ENCODE peak calls at places on chromosomes 12 and 14, in ten cellular contexts. One of them, this sample, is unnamed.

GRCh38 chr14:66638688-66639087 is 130.7 kb downstream of the GPHN start:
- DNase-seq in HT-29: no peak
- DNase-seq in upper lobe of right lung: no peak
- DNase-seq in GM23248: peak
- DNase-seq in cerebellar nuclear complex: no peak
- DNase-seq in activated naive CD8-positive, alpha-beta T cell treated with anti-CD3 and anti-CD28 coated beads, Interleukin-2, amount 50 U/mL, for 24 hours: no peak
- DNase-seq in Calu3: no peak
- DNase-seq in activated effector memory CD4-positive, alpha-beta T cell treated with Interleukin-2 at 50 U/mL for 16 hours: no peak
- DNase-seq in activated CD8-positive, alpha-beta memory T cell treated with anti-CD3 and anti-CD28 coated beads for 4 hours: no peak
- DNase-seq in left kidney: no peak
- DNase-seq in this sample: no peak

GRCh38 chr14:103259801-103260628 is 74.0 kb upstream of the EIF5 start:
- DNase-seq in HT-29: peak
- DNase-seq in upper lobe of right lung: no peak
- DNase-seq in GM23248: no peak
- DNase-seq in cerebellar nuclear complex: no peak
- DNase-seq in activated naive CD8-positive, alpha-beta T cell treated with anti-CD3 and anti-CD28 coated beads, Interleukin-2, amount 50 U/mL, for 24 hours: no peak
- DNase-seq in Calu3: peak
- DNase-seq in activated effector memory CD4-positive, alpha-beta T cell treated with Interleukin-2 at 50 U/mL for 16 hours: no peak
- DNase-seq in activated CD8-positive, alpha-beta memory T cell treated with anti-CD3 and anti-CD28 coated beads for 4 hours: no peak
- DNase-seq in left kidney: no peak
- DNase-seq in this sample: no peak

GRCh38 chr12:96120359-96121100 is 73.6 kb upstream of the ELK3 start:
- DNase-seq in HT-29: no peak
- DNase-seq in upper lobe of right lung: peak
- DNase-seq in GM23248: no peak
- DNase-seq in cerebellar nuclear complex: no peak
- DNase-seq in activated naive CD8-positive, alpha-beta T cell treated with anti-CD3 and anti-CD28 coated beads, Interleukin-2, amount 50 U/mL, for 24 hours: no peak
- DNase-seq in Calu3: no peak
- DNase-seq in activated effector memory CD4-positive, alpha-beta T cell treated with Interleukin-2 at 50 U/mL for 16 hours: no peak
- DNase-seq in activated CD8-positive, alpha-beta memory T cell treated with anti-CD3 and anti-CD28 coated beads for 4 hours: no peak
- DNase-seq in left kidney: peak
- DNase-seq in this sample: no peak

GRCh38 chr12:94172031-94172430 is 23.7 kb downstream of the PLXNC1 start:
- DNase-seq in HT-29: no peak
- DNase-seq in upper lobe of right lung: no peak
- DNase-seq in GM23248: peak
- DNase-seq in cerebellar nuclear complex: no peak
- DNase-seq in activated naive CD8-positive, alpha-beta T cell treated with anti-CD3 and anti-CD28 coated beads, Interleukin-2, amount 50 U/mL, for 24 hours: peak
- DNase-seq in Calu3: no peak
- DNase-seq in activated effector memory CD4-positive, alpha-beta T cell treated with Interleukin-2 at 50 U/mL for 16 hours: no peak
- DNase-seq in activated CD8-positive, alpha-beta memory T cell treated with anti-CD3 and anti-CD28 coated beads for 4 hours: no peak
- DNase-seq in left kidney: no peak
- DNase-seq in this sample: peak

GRCh38 chr14:36020120-36021029 is 156.1 kb downstream of the PTCSC3 start:
- DNase-seq in HT-29: no peak
- DNase-seq in upper lobe of right lung: no peak
- DNase-seq in GM23248: no peak
- DNase-seq in cerebellar nuclear complex: no peak
- DNase-seq in activated naive CD8-positive, alpha-beta T cell treated with anti-CD3 and anti-CD28 coated beads, Interleukin-2, amount 50 U/mL, for 24 hours: no peak
- DNase-seq in Calu3: no peak
- DNase-seq in activated effector memory CD4-positive, alpha-beta T cell treated with Interleukin-2 at 50 U/mL for 16 hours: no peak
- DNase-seq in activated CD8-positive, alpha-beta memory T cell treated with anti-CD3 and anti-CD28 coated beads for 4 hours: no peak
- DNase-seq in left kidney: no peak
- DNase-seq in this sample: no peak

GRCh38 chr12:47534695-47535094 is 171.1 kb downstream of the RPAP3 start:
- DNase-seq in HT-29: peak
- DNase-seq in upper lobe of right lung: no peak
- DNase-seq in GM23248: peak
- DNase-seq in cerebellar nuclear complex: no peak
- DNase-seq in activated naive CD8-positive, alpha-beta T cell treated with anti-CD3 and anti-CD28 coated beads, Interleukin-2, amount 50 U/mL, for 24 hours: no peak
- DNase-seq in Calu3: no peak
- DNase-seq in activated effector memory CD4-positive, alpha-beta T cell treated with Interleukin-2 at 50 U/mL for 16 hours: no peak
- DNase-seq in activated CD8-positive, alpha-beta memory T cell treated with anti-CD3 and anti-CD28 coated beads for 4 hours: no peak
- DNase-seq in left kidney: peak
- DNase-seq in this sample: no peak

GRCh38 chr12:5197127-5197526 is 153.4 kb downstream of the KCNA5 start:
- DNase-seq in HT-29: no peak
- DNase-seq in upper lobe of right lung: no peak
- DNase-seq in GM23248: peak
- DNase-seq in cerebellar nuclear complex: no peak
- DNase-seq in activated naive CD8-positive, alpha-beta T cell treated with anti-CD3 and anti-CD28 coated beads, Interleukin-2, amount 50 U/mL, for 24 hours: no peak
- DNase-seq in Calu3: no peak
- DNase-seq in activated effector memory CD4-positive, alpha-beta T cell treated with Interleukin-2 at 50 U/mL for 16 hours: no peak
- DNase-seq in activated CD8-positive, alpha-beta memory T cell treated with anti-CD3 and anti-CD28 coated beads for 4 hours: no peak
- DNase-seq in left kidney: peak
- DNase-seq in this sample: no peak

GRCh38 chr14:93160353-93160801 is 24.3 kb downstream of the MOAP1 start:
- DNase-seq in HT-29: peak
- DNase-seq in upper lobe of right lung: no peak
- DNase-seq in GM23248: peak
- DNase-seq in cerebellar nuclear complex: no peak
- DNase-seq in activated naive CD8-positive, alpha-beta T cell treated with anti-CD3 and anti-CD28 coated beads, Interleukin-2, amount 50 U/mL, for 24 hours: no peak
- DNase-seq in Calu3: peak
- DNase-seq in activated effector memory CD4-positive, alpha-beta T cell treated with Interleukin-2 at 50 U/mL for 16 hours: no peak
- DNase-seq in activated CD8-positive, alpha-beta memory T cell treated with anti-CD3 and anti-CD28 coated beads for 4 hours: no peak
- DNase-seq in left kidney: peak
- DNase-seq in this sample: no peak

GRCh38 chr14:94392510-94392935 is 4.1 kb upstream of the SERPINA1 start:
- DNase-seq in HT-29: no peak
- DNase-seq in upper lobe of right lung: peak
- DNase-seq in GM23248: peak
- DNase-seq in cerebellar nuclear complex: no peak
- DNase-seq in activated naive CD8-positive, alpha-beta T cell treated with anti-CD3 and anti-CD28 coated beads, Interleukin-2, amount 50 U/mL, for 24 hours: peak
- DNase-seq in Calu3: no peak
- DNase-seq in activated effector memory CD4-positive, alpha-beta T cell treated with Interleukin-2 at 50 U/mL for 16 hours: no peak
- DNase-seq in activated CD8-positive, alpha-beta memory T cell treated with anti-CD3 and anti-CD28 coated beads for 4 hours: no peak
- DNase-seq in left kidney: no peak
- DNase-seq in this sample: peak

GRCh38 chr14:58100735-58101368 is 51.2 kb downstream of the ARMH4 start:
- DNase-seq in HT-29: no peak
- DNase-seq in upper lobe of right lung: no peak
- DNase-seq in GM23248: peak
- DNase-seq in cerebellar nuclear complex: no peak
- DNase-seq in activated naive CD8-positive, alpha-beta T cell treated with anti-CD3 and anti-CD28 coated beads, Interleukin-2, amount 50 U/mL, for 24 hours: no peak
- DNase-seq in Calu3: no peak
- DNase-seq in activated effector memory CD4-positive, alpha-beta T cell treated with Interleukin-2 at 50 U/mL for 16 hours: no peak
- DNase-seq in activated CD8-positive, alpha-beta memory T cell treated with anti-CD3 and anti-CD28 coated beads for 4 hours: no peak
- DNase-seq in left kidney: no peak
- DNase-seq in this sample: no peak

GRCh38 chr14:69363055-69363454 is 35.0 kb downstream of the ERH start:
- DNase-seq in HT-29: no peak
- DNase-seq in upper lobe of right lung: no peak
- DNase-seq in GM23248: peak
- DNase-seq in cerebellar nuclear complex: no peak
- DNase-seq in activated naive CD8-positive, alpha-beta T cell treated with anti-CD3 and anti-CD28 coated beads, Interleukin-2, amount 50 U/mL, for 24 hours: no peak
- DNase-seq in Calu3: no peak
- DNase-seq in activated effector memory CD4-positive, alpha-beta T cell treated with Interleukin-2 at 50 U/mL for 16 hours: no peak
- DNase-seq in activated CD8-positive, alpha-beta memory T cell treated with anti-CD3 and anti-CD28 coated beads for 4 hours: no peak
- DNase-seq in left kidney: peak
- DNase-seq in this sample: no peak

GRCh38 chr14:78016532-78016931 is 153.6 kb upstream of the NRXN3 start:
- DNase-seq in HT-29: no peak
- DNase-seq in upper lobe of right lung: no peak
- DNase-seq in GM23248: no peak
- DNase-seq in cerebellar nuclear complex: no peak
- DNase-seq in activated naive CD8-positive, alpha-beta T cell treated with anti-CD3 and anti-CD28 coated beads, Interleukin-2, amount 50 U/mL, for 24 hours: no peak
- DNase-seq in Calu3: no peak
- DNase-seq in activated effector memory CD4-positive, alpha-beta T cell treated with Interleukin-2 at 50 U/mL for 16 hours: no peak
- DNase-seq in activated CD8-positive, alpha-beta memory T cell treated with anti-CD3 and anti-CD28 coated beads for 4 hours: no peak
- DNase-seq in left kidney: no peak
- DNase-seq in this sample: no peak

GRCh38 chr12:56160160-56160763 is 2.1 kb downstream of the MYL6 start:
- DNase-seq in HT-29: peak
- DNase-seq in upper lobe of right lung: no peak
- DNase-seq in GM23248: peak
- DNase-seq in cerebellar nuclear complex: no peak
- DNase-seq in activated naive CD8-positive, alpha-beta T cell treated with anti-CD3 and anti-CD28 coated beads, Interleukin-2, amount 50 U/mL, for 24 hours: peak
- DNase-seq in Calu3: no peak
- DNase-seq in activated effector memory CD4-positive, alpha-beta T cell treated with Interleukin-2 at 50 U/mL for 16 hours: peak
- DNase-seq in activated CD8-positive, alpha-beta memory T cell treated with anti-CD3 and anti-CD28 coated beads for 4 hours: no peak
- DNase-seq in left kidney: no peak
- DNase-seq in this sample: peak

GRCh38 chr12:117037296-117038022 is 61.8 kb downstream of the TESC start:
- DNase-seq in HT-29: no peak
- DNase-seq in upper lobe of right lung: peak
- DNase-seq in GM23248: no peak
- DNase-seq in cerebellar nuclear complex: no peak
- DNase-seq in activated naive CD8-positive, alpha-beta T cell treated with anti-CD3 and anti-CD28 coated beads, Interleukin-2, amount 50 U/mL, for 24 hours: no peak
- DNase-seq in Calu3: no peak
- DNase-seq in activated effector memory CD4-positive, alpha-beta T cell treated with Interleukin-2 at 50 U/mL for 16 hours: no peak
- DNase-seq in activated CD8-positive, alpha-beta memory T cell treated with anti-CD3 and anti-CD28 coated beads for 4 hours: no peak
- DNase-seq in left kidney: peak
- DNase-seq in this sample: no peak

GRCh38 chr14:60514378-60515243 is 5.7 kb downstream of the SIX6 start:
- DNase-seq in HT-29: no peak
- DNase-seq in upper lobe of right lung: peak
- DNase-seq in GM23248: peak
- DNase-seq in cerebellar nuclear complex: no peak
- DNase-seq in activated naive CD8-positive, alpha-beta T cell treated with anti-CD3 and anti-CD28 coated beads, Interleukin-2, amount 50 U/mL, for 24 hours: peak
- DNase-seq in Calu3: peak
- DNase-seq in activated effector memory CD4-positive, alpha-beta T cell treated with Interleukin-2 at 50 U/mL for 16 hours: no peak
- DNase-seq in activated CD8-positive, alpha-beta memory T cell treated with anti-CD3 and anti-CD28 coated beads for 4 hours: no peak
- DNase-seq in left kidney: peak
- DNase-seq in this sample: no peak

GRCh38 chr12:12561305-12562015 is 1.2 kb downstream of the DUSP16 start:
- DNase-seq in HT-29: peak
- DNase-seq in upper lobe of right lung: peak
- DNase-seq in GM23248: peak
- DNase-seq in cerebellar nuclear complex: no peak
- DNase-seq in activated naive CD8-positive, alpha-beta T cell treated with anti-CD3 and anti-CD28 coated beads, Interleukin-2, amount 50 U/mL, for 24 hours: peak
- DNase-seq in Calu3: peak
- DNase-seq in activated effector memory CD4-positive, alpha-beta T cell treated with Interleukin-2 at 50 U/mL for 16 hours: peak
- DNase-seq in activated CD8-positive, alpha-beta memory T cell treated with anti-CD3 and anti-CD28 coated beads for 4 hours: no peak
- DNase-seq in left kidney: peak
- DNase-seq in this sample: peak

GRCh38 chr12:120939954-120940353 is 35.8 kb upstream of the SPPL3 start:
- DNase-seq in HT-29: no peak
- DNase-seq in upper lobe of right lung: no peak
- DNase-seq in GM23248: no peak
- DNase-seq in cerebellar nuclear complex: no peak
- DNase-seq in activated naive CD8-positive, alpha-beta T cell treated with anti-CD3 and anti-CD28 coated beads, Interleukin-2, amount 50 U/mL, for 24 hours: no peak
- DNase-seq in Calu3: no peak
- DNase-seq in activated effector memory CD4-positive, alpha-beta T cell treated with Interleukin-2 at 50 U/mL for 16 hours: no peak
- DNase-seq in activated CD8-positive, alpha-beta memory T cell treated with anti-CD3 and anti-CD28 coated beads for 4 hours: no peak
- DNase-seq in left kidney: no peak
- DNase-seq in this sample: no peak

GRCh38 chr12:115472852-115473251 is 788.9 kb upstream of the TBX3 start:
- DNase-seq in HT-29: peak
- DNase-seq in upper lobe of right lung: no peak
- DNase-seq in GM23248: no peak
- DNase-seq in cerebellar nuclear complex: no peak
- DNase-seq in activated naive CD8-positive, alpha-beta T cell treated with anti-CD3 and anti-CD28 coated beads, Interleukin-2, amount 50 U/mL, for 24 hours: no peak
- DNase-seq in Calu3: no peak
- DNase-seq in activated effector memory CD4-positive, alpha-beta T cell treated with Interleukin-2 at 50 U/mL for 16 hours: no peak
- DNase-seq in activated CD8-positive, alpha-beta memory T cell treated with anti-CD3 and anti-CD28 coated beads for 4 hours: no peak
- DNase-seq in left kidney: no peak
- DNase-seq in this sample: no peak

GRCh38 chr14:61602733-61603077 is 92.6 kb upstream of the HIF1A start:
- DNase-seq in HT-29: peak
- DNase-seq in upper lobe of right lung: no peak
- DNase-seq in GM23248: no peak
- DNase-seq in cerebellar nuclear complex: no peak
- DNase-seq in activated naive CD8-positive, alpha-beta T cell treated with anti-CD3 and anti-CD28 coated beads, Interleukin-2, amount 50 U/mL, for 24 hours: no peak
- DNase-seq in Calu3: peak
- DNase-seq in activated effector memory CD4-positive, alpha-beta T cell treated with Interleukin-2 at 50 U/mL for 16 hours: no peak
- DNase-seq in activated CD8-positive, alpha-beta memory T cell treated with anti-CD3 and anti-CD28 coated beads for 4 hours: no peak
- DNase-seq in left kidney: peak
- DNase-seq in this sample: no peak

GRCh38 chr12:110921262-110921661 is 883 bp upstream of the MYL2 start:
- DNase-seq in HT-29: no peak
- DNase-seq in upper lobe of right lung: no peak
- DNase-seq in GM23248: peak
- DNase-seq in cerebellar nuclear complex: no peak
- DNase-seq in activated naive CD8-positive, alpha-beta T cell treated with anti-CD3 and anti-CD28 coated beads, Interleukin-2, amount 50 U/mL, for 24 hours: no peak
- DNase-seq in Calu3: no peak
- DNase-seq in activated effector memory CD4-positive, alpha-beta T cell treated with Interleukin-2 at 50 U/mL for 16 hours: no peak
- DNase-seq in activated CD8-positive, alpha-beta memory T cell treated with anti-CD3 and anti-CD28 coated beads for 4 hours: no peak
- DNase-seq in left kidney: no peak
- DNase-seq in this sample: no peak

GRCh38 chr14:94601961-94602391 is 10.2 kb upstream of the SERPINA3 start:
- DNase-seq in HT-29: peak
- DNase-seq in upper lobe of right lung: no peak
- DNase-seq in GM23248: peak
- DNase-seq in cerebellar nuclear complex: no peak
- DNase-seq in activated naive CD8-positive, alpha-beta T cell treated with anti-CD3 and anti-CD28 coated beads, Interleukin-2, amount 50 U/mL, for 24 hours: no peak
- DNase-seq in Calu3: peak
- DNase-seq in activated effector memory CD4-positive, alpha-beta T cell treated with Interleukin-2 at 50 U/mL for 16 hours: no peak
- DNase-seq in activated CD8-positive, alpha-beta memory T cell treated with anti-CD3 and anti-CD28 coated beads for 4 hours: no peak
- DNase-seq in left kidney: no peak
- DNase-seq in this sample: no peak

GRCh38 chr14:86357866-86358265 is 827.9 kb downstream of the FLRT2 start:
- DNase-seq in HT-29: no peak
- DNase-seq in upper lobe of right lung: no peak
- DNase-seq in GM23248: no peak
- DNase-seq in cerebellar nuclear complex: no peak
- DNase-seq in activated naive CD8-positive, alpha-beta T cell treated with anti-CD3 and anti-CD28 coated beads, Interleukin-2, amount 50 U/mL, for 24 hours: no peak
- DNase-seq in Calu3: no peak
- DNase-seq in activated effector memory CD4-positive, alpha-beta T cell treated with Interleukin-2 at 50 U/mL for 16 hours: no peak
- DNase-seq in activated CD8-positive, alpha-beta memory T cell treated with anti-CD3 and anti-CD28 coated beads for 4 hours: no peak
- DNase-seq in left kidney: peak
- DNase-seq in this sample: no peak

GRCh38 chr12:61357496-61357895 is 902.7 kb upstream of the USP15 start:
- DNase-seq in HT-29: no peak
- DNase-seq in upper lobe of right lung: no peak
- DNase-seq in GM23248: no peak
- DNase-seq in cerebellar nuclear complex: no peak
- DNase-seq in activated naive CD8-positive, alpha-beta T cell treated with anti-CD3 and anti-CD28 coated beads, Interleukin-2, amount 50 U/mL, for 24 hours: no peak
- DNase-seq in Calu3: no peak
- DNase-seq in activated effector memory CD4-positive, alpha-beta T cell treated with Interleukin-2 at 50 U/mL for 16 hours: no peak
- DNase-seq in activated CD8-positive, alpha-beta memory T cell treated with anti-CD3 and anti-CD28 coated beads for 4 hours: no peak
- DNase-seq in left kidney: no peak
- DNase-seq in this sample: no peak

GRCh38 chr12:29867823-29868222 is 84.1 kb upstream of the TMTC1 start:
- DNase-seq in HT-29: no peak
- DNase-seq in upper lobe of right lung: no peak
- DNase-seq in GM23248: no peak
- DNase-seq in cerebellar nuclear complex: no peak
- DNase-seq in activated naive CD8-positive, alpha-beta T cell treated with anti-CD3 and anti-CD28 coated beads, Interleukin-2, amount 50 U/mL, for 24 hours: no peak
- DNase-seq in Calu3: no peak
- DNase-seq in activated effector memory CD4-positive, alpha-beta T cell treated with Interleukin-2 at 50 U/mL for 16 hours: no peak
- DNase-seq in activated CD8-positive, alpha-beta memory T cell treated with anti-CD3 and anti-CD28 coated beads for 4 hours: no peak
- DNase-seq in left kidney: no peak
- DNase-seq in this sample: no peak

GRCh38 chr12:114316076-114316475 is 89.9 kb downstream of the TBX5 start:
- DNase-seq in HT-29: no peak
- DNase-seq in upper lobe of right lung: no peak
- DNase-seq in GM23248: peak
- DNase-seq in cerebellar nuclear complex: no peak
- DNase-seq in activated naive CD8-positive, alpha-beta T cell treated with anti-CD3 and anti-CD28 coated beads, Interleukin-2, amount 50 U/mL, for 24 hours: no peak
- DNase-seq in Calu3: no peak
- DNase-seq in activated effector memory CD4-positive, alpha-beta T cell treated with Interleukin-2 at 50 U/mL for 16 hours: no peak
- DNase-seq in activated CD8-positive, alpha-beta memory T cell treated with anti-CD3 and anti-CD28 coated beads for 4 hours: no peak
- DNase-seq in left kidney: no peak
- DNase-seq in this sample: no peak

GRCh38 chr14:24556756-24557155 is 19.3 kb downstream of the CTSG start:
- DNase-seq in HT-29: no peak
- DNase-seq in upper lobe of right lung: no peak
- DNase-seq in GM23248: peak
- DNase-seq in cerebellar nuclear complex: no peak
- DNase-seq in activated naive CD8-positive, alpha-beta T cell treated with anti-CD3 and anti-CD28 coated beads, Interleukin-2, amount 50 U/mL, for 24 hours: no peak
- DNase-seq in Calu3: no peak
- DNase-seq in activated effector memory CD4-positive, alpha-beta T cell treated with Interleukin-2 at 50 U/mL for 16 hours: no peak
- DNase-seq in activated CD8-positive, alpha-beta memory T cell treated with anti-CD3 and anti-CD28 coated beads for 4 hours: no peak
- DNase-seq in left kidney: no peak
- DNase-seq in this sample: no peak

GRCh38 chr14:101588990-101589389 is 27.7 kb downstream of the DIO3 start:
- DNase-seq in HT-29: no peak
- DNase-seq in upper lobe of right lung: no peak
- DNase-seq in GM23248: no peak
- DNase-seq in cerebellar nuclear complex: no peak
- DNase-seq in activated naive CD8-positive, alpha-beta T cell treated with anti-CD3 and anti-CD28 coated beads, Interleukin-2, amount 50 U/mL, for 24 hours: no peak
- DNase-seq in Calu3: no peak
- DNase-seq in activated effector memory CD4-positive, alpha-beta T cell treated with Interleukin-2 at 50 U/mL for 16 hours: no peak
- DNase-seq in activated CD8-positive, alpha-beta memory T cell treated with anti-CD3 and anti-CD28 coated beads for 4 hours: no peak
- DNase-seq in left kidney: peak
- DNase-seq in this sample: no peak

GRCh38 chr14:94787092-94787491 is 17.2 kb upstream of the GSC start:
- DNase-seq in HT-29: no peak
- DNase-seq in upper lobe of right lung: no peak
- DNase-seq in GM23248: no peak
- DNase-seq in cerebellar nuclear complex: no peak
- DNase-seq in activated naive CD8-positive, alpha-beta T cell treated with anti-CD3 and anti-CD28 coated beads, Interleukin-2, amount 50 U/mL, for 24 hours: no peak
- DNase-seq in Calu3: no peak
- DNase-seq in activated effector memory CD4-positive, alpha-beta T cell treated with Interleukin-2 at 50 U/mL for 16 hours: no peak
- DNase-seq in activated CD8-positive, alpha-beta memory T cell treated with anti-CD3 and anti-CD28 coated beads for 4 hours: no peak
- DNase-seq in left kidney: no peak
- DNase-seq in this sample: no peak

This sample was measured in activated naive CD4-positive, alpha-beta T cell treated with anti-CD3 and anti-CD28 coated beads, Interleukin-2, amount 10 ng/mL, durations not matched to agents 7 days and 5 days.